ENCODE peak calls at places on chromosomes 1 and 21, in ten cellular contexts. K is naive thymus-derived CD8-positive, alpha-beta T cell; C is OCI-LY7; M is GM04504; U is SIG-M5; Z is C1 segment of cervical spinal cord; Y is adrenal gland; G is AG10803; I is A172; S is activated naive CD4-positive, alpha-beta T cell treated with anti-CD3 and anti-CD28 coated beads, Interleukin-2, amount 50 U/mL, for 16 hours. B is an unnamed sample.

GRCh38 chr1:51541313-51542050 is 22.4 kb upstream of the EPS15 start:
- DNase-seq in K (no peak), C (no peak), M (no peak), U (no peak), Z (no peak), Y (no peak), G (no peak), I (no peak), S (no peak), B (no peak)

GRCh38 chr1:203593723-203594122 is 32.9 kb upstream of the ATP2B4 start:
- DNase-seq in K (peak), C (peak), M (no peak), U (no peak), Z (no peak), Y (no peak), G (no peak), I (no peak), S (peak), B (peak)

GRCh38 chr1:121443131-121443530 is 258.4 kb downstream of the SRGAP2C start:
- DNase-seq in K (no peak), C (no peak), M (peak), U (no peak), Z (no peak), Y (no peak), G (peak), I (peak), S (no peak), B (no peak)

GRCh38 chr1:179754031-179754624 is 11.0 kb downstream of the FAM163A start:
- DNase-seq in K (no peak), C (no peak), M (peak), U (no peak), Z (no peak), Y (peak), G (peak), I (peak), S (no peak), B (no peak)

GRCh38 chr1:22791736-22792325 is 81.2 kb downstream of the EPHB2 start:
- DNase-seq in K (no peak), C (no peak), M (no peak), U (no peak), Z (no peak), Y (no peak), G (no peak), I (no peak), S (no peak), B (no peak)

GRCh38 chr1:214505134-214505533 is 46.3 kb downstream of the PTPN14 start:
- DNase-seq in K (no peak), C (no peak), M (no peak), U (no peak), Z (no peak), Y (no peak), G (no peak), I (no peak), S (no peak), B (no peak)

GRCh38 chr1:67735806-67736627 is 51.0 kb downstream of the GADD45A start:
- DNase-seq in K (no peak), C (peak), M (peak), U (no peak), Z (no peak), Y (peak), G (peak), I (peak), S (peak), B (peak)

GRCh38 chr21:31305888-31306287 is 38.2 kb downstream of the TIAM1 start:
- DNase-seq in K (no peak), C (no peak), M (no peak), U (no peak), Z (no peak), Y (no peak), G (no peak), I (no peak), S (no peak), B (no peak)

GRCh38 chr1:238833919-238834318 is 552.4 kb upstream of the CHRM3 start:
- DNase-seq in K (no peak), C (no peak), M (no peak), U (no peak), Z (no peak), Y (no peak), G (no peak), I (no peak), S (no peak), B (no peak)

GRCh38 chr1:214332950-214333798 is 52.2 kb downstream of the SMYD2 start:
- DNase-seq in K (peak), C (peak), M (peak), U (no peak), Z (no peak), Y (peak), G (peak), I (peak), S (peak), B (peak)

GRCh38 chr1:109802136-109802900 is 38.6 kb upstream of the EPS8L3 start:
- DNase-seq in K (peak), C (no peak), M (no peak), U (no peak), Z (no peak), Y (no peak), G (no peak), I (no peak), S (peak), B (no peak)

GRCh38 chr1:87203890-87204289 is 124.8 kb upstream of the LMO4 start:
- DNase-seq in K (no peak), C (no peak), M (peak), U (no peak), Z (no peak), Y (no peak), G (peak), I (peak), S (no peak), B (no peak)

GRCh38 chr1:221849110-221849509 is 107.2 kb upstream of the DUSP10 start:
- DNase-seq in K (no peak), C (no peak), M (no peak), U (no peak), Z (no peak), Y (no peak), G (no peak), I (no peak), S (no peak), B (no peak)

GRCh38 chr1:234217316-234217840 is 155.9 kb upstream of the COA6 start:
- DNase-seq in K (no peak), C (no peak), M (no peak), U (no peak), Z (no peak), Y (no peak), G (no peak), I (no peak), S (no peak), B (no peak)

GRCh38 chr1:116382321-116382720 is 9.3 kb downstream of the ATP1A1 start:
- DNase-seq in K (no peak), C (no peak), M (no peak), U (no peak), Z (no peak), Y (no peak), G (no peak), I (peak), S (no peak), B (no peak)

GRCh38 chr1:27520651-27521050 is 30.7 kb upstream of the WASF2 start:
- DNase-seq in K (no peak), C (no peak), M (no peak), U (no peak), Z (no peak), Y (peak), G (no peak), I (no peak), S (no peak), B (no peak)

GRCh38 chr1:233113009-233113712 is 162.8 kb downstream of the NTPCR start:
- DNase-seq in K (no peak), C (no peak), M (peak), U (peak), Z (no peak), Y (peak), G (peak), I (peak), S (no peak), B (no peak)

GRCh38 chr1:160628799-160629263 is 18.0 kb downstream of the SLAMF1 start:
- DNase-seq in K (peak), C (no peak), M (no peak), U (no peak), Z (no peak), Y (no peak), G (no peak), I (no peak), S (no peak), B (no peak)

GRCh38 chr1:104408268-104408667 is 658.6 kb downstream of the AMY1C start:
- DNase-seq in K (no peak), C (no peak), M (no peak), U (no peak), Z (no peak), Y (no peak), G (no peak), I (no peak), S (no peak), B (no peak)

GRCh38 chr1:46448109-46448911 is 41.3 kb upstream of the DMBX1 start:
- DNase-seq in K (peak), C (no peak), M (no peak), U (no peak), Z (no peak), Y (no peak), G (no peak), I (no peak), S (no peak), B (no peak)